ENCODE peak calls at places on chromosomes 16 and 17, in five cellular contexts. D, E, Q, L and U are unnamed samples.

GRCh38 chr16:79090966-79091365 is 509.6 kb downstream of the MAF start:
- DNase-seq in D (no peak), E (no peak), Q (no peak), L (no peak), U (no peak)

GRCh38 chr16:2386990-2387389 is 42.3 kb upstream of the CCNF start:
- DNase-seq in D (no peak), E (no peak), Q (no peak), L (no peak), U (no peak)

GRCh38 chr16:81429045-81429521 is 15.5 kb upstream of the CMIP start:
- DNase-seq in D (peak; percentile 89), E (peak; percentile 46), Q (no peak), L (no peak), U (peak; percentile 84)

GRCh38 chr17:6666077-6666521 is 14.5 kb downstream of the C17orf100 start:
- DNase-seq in D (peak; percentile 78), E (peak; percentile 78), Q (peak; percentile 61), L (no peak), U (peak; percentile 82)

GRCh38 chr17:81906476-81907218 is 4.6 kb downstream of the PCYT2 start:
- DNase-seq in D (no peak), E (no peak), Q (peak; percentile 12), L (no peak), U (no peak)

GRCh38 chr17:28725166-28725659 is 820 bp downstream of the TLCD1 start:
- DNase-seq in D (no peak), E (no peak), Q (no peak), L (peak; percentile 28), U (no peak)

GRCh38 chr16:28300327-28300726 is 8.0 kb downstream of the SBK1 start:
- DNase-seq in D (no peak), E (no peak), Q (no peak), L (no peak), U (no peak)

GRCh38 chr16:12119562-12119961 is 143.0 kb downstream of the SNX29 start:
- DNase-seq in D (no peak), E (peak; percentile 55), Q (no peak), L (no peak), U (peak; percentile 32)

GRCh38 chr17:80887639-80888175 is 103.9 kb upstream of the CHMP6 start:
- DNase-seq in D (no peak), E (no peak), Q (no peak), L (peak; percentile 56), U (no peak)

GRCh38 chr17:50279639-50280038 is 5.4 kb downstream of the TMEM92 start:
- DNase-seq in D (no peak), E (no peak), Q (no peak), L (no peak), U (no peak)
- H3K27ac ChIP-seq in D (no peak overlapping the region), E (no peak overlapping the region), Q (no peak overlapping the region), L (no peak overlapping the region), U (no peak overlapping the region)

GRCh38 chr16:57889960-57890751 is 80.8 kb downstream of the CNGB1 start:
- DNase-seq in D (no peak), E (no peak), Q (no peak), L (no peak), U (peak; percentile 33)
- H3K4me1 ChIP-seq in D (peaks cover 40% of the 10 kb centered on the region), E (no peaks in the 10 kb centered on the region), Q (no peaks in the 10 kb centered on the region), L (peaks cover 36% of the 10 kb centered on the region), U (peaks cover 32% of the 10 kb centered on the region)

GRCh38 chr16:85421338-85422123 is 191.6 kb upstream of the GSE1 start:
- DNase-seq in D (no peak), E (peak; percentile 42), Q (no peak), L (peak; percentile 55), U (no peak)
- H3K27ac ChIP-seq in D (no peak overlapping the region), E (no peak overlapping the region), Q (no peak overlapping the region), L (no peak overlapping the region), U (no peak overlapping the region)

DNA sequence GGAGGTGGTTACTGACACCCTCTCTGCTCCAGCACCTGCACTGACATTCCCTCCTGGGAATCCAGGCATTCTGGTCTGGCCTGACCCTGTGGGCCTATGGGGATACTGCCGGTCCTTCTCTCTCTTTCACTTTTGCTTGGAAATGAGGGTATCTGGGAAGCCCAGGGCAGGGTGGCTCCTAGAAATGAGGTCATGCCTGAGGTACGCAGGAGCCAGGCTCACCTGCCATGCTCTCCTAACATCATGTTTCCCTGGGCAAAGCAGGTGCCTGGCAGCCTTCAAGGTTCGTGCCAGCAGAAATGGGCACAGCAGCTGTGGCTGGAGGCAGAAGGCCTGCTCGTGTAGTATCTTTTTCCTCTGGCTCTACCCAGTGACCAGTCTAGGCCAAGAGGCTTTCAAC is 3.3 kb downstream of the ITGA3 start:
- DNase-seq in D (peak; percentile 80), E (no peak), Q (no peak), L (no peak), U (no peak)
- H3K4me1 ChIP-seq in D (peaks cover 85% of the 10 kb centered on the region), E (peaks cover 54% of the 10 kb centered on the region), Q (peaks cover 82% of the 10 kb centered on the region), L (peaks cover 69% of the 10 kb centered on the region), U (peaks cover 85% of the 10 kb centered on the region)

DNA sequence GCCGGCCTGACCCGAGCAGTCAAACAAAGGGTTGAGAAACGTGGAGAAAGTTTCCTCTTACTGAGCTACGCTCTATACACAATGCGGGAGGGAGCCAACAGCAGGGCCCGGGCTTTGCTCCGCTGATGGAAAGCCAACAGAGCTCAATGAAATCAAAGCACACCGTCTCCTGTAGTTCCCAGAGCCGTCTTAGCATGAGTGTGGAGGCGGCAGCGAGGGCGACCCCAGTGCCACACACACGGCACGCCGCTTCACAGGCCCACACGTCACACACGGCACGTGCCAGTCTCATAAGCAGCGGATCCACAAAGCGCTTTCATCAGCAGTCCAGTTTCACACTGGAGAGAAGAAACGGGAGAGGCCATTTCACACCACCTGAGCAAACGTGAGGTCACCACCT is 34.7 kb downstream of the CYB5D2 start:
- DNase-seq in D (no peak), E (peak; percentile 26), Q (no peak), L (no peak), U (no peak)
- H3K27ac ChIP-seq in D (no peak overlapping the region), E (no peak overlapping the region), Q (no peak overlapping the region), L (no peak overlapping the region), U (no peak overlapping the region)

DNA sequence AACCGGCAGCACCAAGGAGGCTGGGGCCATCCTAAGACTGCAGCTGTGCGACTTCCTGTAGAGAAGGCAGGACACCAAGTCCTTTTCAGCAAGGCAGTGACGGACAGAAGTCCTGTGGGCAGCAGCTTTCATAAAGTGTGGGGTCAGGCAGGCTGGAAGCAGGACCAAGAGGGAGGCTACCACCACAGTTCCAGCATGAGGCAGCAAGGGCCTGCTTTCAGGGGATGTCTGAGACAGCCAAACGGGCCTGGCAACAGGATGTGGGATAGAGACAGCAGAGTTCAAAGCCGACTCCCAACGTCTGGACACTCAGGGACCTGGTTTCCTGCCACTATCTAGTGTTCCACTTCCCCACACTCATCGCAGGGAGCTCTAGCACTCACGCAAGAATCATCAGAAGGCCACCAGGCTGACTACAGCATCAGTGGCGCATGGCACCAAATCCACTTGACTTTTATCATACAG is 5.3 kb downstream of the USP7 start:
- DNase-seq in D (peak; percentile 32), E (no peak), Q (peak; percentile 66), L (no peak), U (peak; percentile 72)
- H3K4me1 ChIP-seq in D (peaks cover 68% of the 10 kb centered on the region), E (peaks cover 41% of the 10 kb centered on the region), Q (peaks cover 76% of the 10 kb centered on the region), L (peaks cover 52% of the 10 kb centered on the region), U (peaks cover 74% of the 10 kb centered on the region)

GRCh38 chr16:85413713-85414663 is 199.1 kb upstream of the GSE1 start:
- DNase-seq in D (no peak), E (peak; percentile 12), Q (no peak), L (peak; percentile 20), U (no peak)

GRCh38 chr16:85412911-85413520 is 200.1 kb upstream of the GSE1 start:
- DNase-seq in D (no peak), E (peak; percentile 26), Q (no peak), L (peak; percentile 64), U (no peak)

GRCh38 chr16:85416267-85417109 is 196.6 kb upstream of the GSE1 start:
- DNase-seq in D (peak; percentile 82), E (peak; percentile 66), Q (peak; percentile 67), L (peak; percentile 95), U (peak; percentile 71)

GRCh38 chr16:85417156-85417860 is 195.8 kb upstream of the GSE1 start:
- DNase-seq in D (no peak), E (peak; percentile 38), Q (no peak), L (peak; percentile 58), U (peak; percentile 24)

GRCh38 chr16:85415196-85415988 is 197.7 kb upstream of the GSE1 start:
- DNase-seq in D (peak; percentile 35), E (peak; percentile 29), Q (no peak), L (peak; percentile 54), U (no peak)
- H3K27ac ChIP-seq in D (no peak overlapping the region), E (no peak overlapping the region), Q (no peak overlapping the region), L (no peak overlapping the region), U (no peak overlapping the region)